ENCODE peak calls at places on chromosome 9, in eight cellular contexts. K is GM20000; X is activated CD4-positive, alpha-beta T cell treated with anti-CD3 and anti-CD28 coated beads, Interleukin-2, amount 50 U/mL, for 1 hour; P is AML-193; U is stimulated activated CD8-positive, alpha-beta memory T cell treated with anti-CD3 and anti-CD28 coated beads, Interleukin-4, amount 100 ng/mL, for 24 hours; T is activated T-cell treated with anti-CD3 and anti-CD28 coated beads, Interleukin-2, amount 50 U/mL, for 72 hours; B is pancreas; Q is NCI-H146. G is an unnamed sample.

GRCh38 chr9:12884736-12885395 is 110.0 kb downstream of the LURAP1L start:
- DNase-seq in K (no peak), B (no peak), U (no peak), Q (peak), T (no peak), P (no peak), X (no peak), G (no peak)

GRCh38 chr9:135969064-135969683 is 8.0 kb upstream of the UBAC1 start:
- DNase-seq in T (no peak), B (no peak), U (no peak), K (no peak), P (peak), Q (no peak), X (no peak), G (no peak)

GRCh38 chr9:134405527-134405926 is 79.3 kb downstream of the RXRA start:
- DNase-seq in U (no peak), B (no peak), Q (no peak), T (no peak), P (no peak), K (no peak), X (no peak), G (no peak)

GRCh38 chr9:98178874-98179850 is 13.3 kb downstream of the CORO2A start:
- DNase-seq in K (no peak), T (no peak), X (no peak), P (no peak), Q (no peak), U (no peak), B (no peak), G (no peak)

GRCh38 chr9:95552814-95553546 is 36.2 kb upstream of the PTCH1 start:
- DNase-seq in Q (no peak), K (no peak), U (peak), T (peak), X (peak), B (peak), P (no peak), G (peak)

GRCh38 chr9:126965541-126966428 is 51.2 kb downstream of the RALGPS1 start:
- DNase-seq in Q (no peak), T (peak), B (no peak), X (peak), K (peak), P (peak), U (peak), G (peak)

GRCh38 chr9:76621011-76621410 is 143.2 kb upstream of the PCA3 start:
- DNase-seq in U (no peak), X (no peak), T (no peak), Q (peak), K (no peak), P (no peak), B (no peak), G (no peak)

GRCh38 chr9:133607381-133607780 is 1.8 kb downstream of the FAM163B start:
- DNase-seq in X (no peak), T (no peak), B (no peak), P (no peak), Q (no peak), U (no peak), K (no peak), G (no peak)

GRCh38 chr9:95065224-95065623 is 252.3 kb downstream of the FANCC start:
- DNase-seq in K (no peak), U (no peak), X (no peak), T (no peak), B (no peak), Q (no peak), P (no peak), G (no peak)

GRCh38 chr9:16594787-16595186 is 275.7 kb downstream of the BNC2 start:
- DNase-seq in X (no peak), U (no peak), Q (no peak), K (no peak), P (no peak), T (no peak), B (no peak), G (no peak)

GRCh38 chr9:79689576-79689975 is 117.8 kb downstream of the TLE4 start:
- DNase-seq in U (no peak), B (no peak), X (no peak), Q (no peak), T (no peak), P (no peak), K (no peak), G (no peak)

GRCh38 chr9:112615584-112616271 is 102.2 kb downstream of the INIP start:
- DNase-seq in U (no peak), K (no peak), P (no peak), Q (no peak), B (no peak), X (no peak), T (no peak), G (no peak)

GRCh38 chr9:96619109-96619435 is 571 bp downstream of the CDC14B start:
- DNase-seq in K (no peak), Q (no peak), T (no peak), P (no peak), X (no peak), B (peak), U (no peak), G (no peak)

GRCh38 chr9:124879226-124879625 is 17.3 kb downstream of the ARPC5L start:
- DNase-seq in X (no peak), P (no peak), Q (no peak), B (no peak), T (no peak), K (no peak), U (no peak), G (no peak)

GRCh38 chr9:21988056-21988990 is 5.9 kb downstream of the CDKN2A start:
- DNase-seq in Q (no peak), X (no peak), T (no peak), K (no peak), U (no peak), P (no peak), B (no peak), G (no peak)

GRCh38 chr9:131578016-131578415 is 32.7 kb downstream of the PRRT1B start:
- DNase-seq in X (no peak), P (no peak), U (no peak), B (no peak), Q (no peak), K (no peak), T (no peak), G (no peak)

GRCh38 chr9:131254107-131254491 is 22.2 kb downstream of the FAM78A start:
- DNase-seq in T (no peak), X (no peak), U (no peak), K (peak), Q (no peak), P (peak), B (no peak), G (peak)

GRCh38 chr9:107685901-107686300 is 196.3 kb upstream of the KLF4 start:
- DNase-seq in K (no peak), B (no peak), P (no peak), U (no peak), X (no peak), T (no peak), Q (no peak), G (no peak)

GRCh38 chr9:16828335-16829281 is 41.9 kb downstream of the BNC2 start:
- DNase-seq in T (no peak), K (no peak), P (no peak), B (peak), U (no peak), X (no peak), Q (no peak), G (peak)

GRCh38 chr9:137247135-137247915 is 3.8 kb upstream of the STPG3 start:
- DNase-seq in P (no peak), X (no peak), B (no peak), U (no peak), Q (no peak), T (no peak), K (no peak), G (no peak)

GRCh38 chr9:105842023-105842644 is 147.8 kb downstream of the TMEM38B start:
- DNase-seq in U (no peak), Q (peak), T (peak), X (no peak), B (no peak), P (peak), K (peak), G (no peak)

GRCh38 chr9:35635730-35636129 is 15.0 kb downstream of the SIT1 start:
- DNase-seq in U (no peak), P (no peak), B (no peak), Q (no peak), X (no peak), K (no peak), T (no peak), G (no peak)

GRCh38 chr9:87678650-87679355 is 47.1 kb upstream of the CTSL start:
- DNase-seq in P (peak), Q (peak), U (no peak), X (peak), T (peak), K (peak), B (no peak), G (peak)

GRCh38 chr9:117218951-117219350 is 195.9 kb downstream of the ASTN2 start:
- DNase-seq in B (no peak), T (no peak), P (no peak), K (no peak), Q (peak), U (no peak), X (no peak), G (no peak)

GRCh38 chr9:104694218-104694617 is at the start of gene OR13D1:
- DNase-seq in Q (no peak), U (no peak), K (no peak), X (no peak), T (no peak), B (no peak), P (no peak), G (no peak)

GRCh38 chr9:120324996-120325642 is 254.8 kb downstream of the CDK5RAP2 start:
- DNase-seq in Q (peak), K (no peak), P (peak), T (peak), B (no peak), U (no peak), X (no peak), G (no peak)

GRCh38 chr9:105439428-105439827 is 8.4 kb upstream of the FSD1L start:
- DNase-seq in P (no peak), U (no peak), T (no peak), K (no peak), X (no peak), B (no peak), Q (no peak), G (no peak)

GRCh38 chr9:722388-722980 is 119.0 kb upstream of the DMRT1 start:
- DNase-seq in Q (no peak), X (no peak), B (no peak), K (no peak), U (no peak), P (no peak), T (no peak), G (no peak)

GRCh38 chr9:127455299-127455992 is 4.1 kb downstream of the LRSAM1 start:
- DNase-seq in P (peak), B (no peak), T (no peak), Q (no peak), U (no peak), K (no peak), X (peak), G (peak)

GRCh38 chr9:110978516-110978915 is 59.8 kb downstream of the LPAR1 start:
- DNase-seq in T (no peak), X (no peak), P (no peak), Q (no peak), U (no peak), B (no peak), K (no peak), G (no peak)

GRCh38 chr9:104009853-104010252 is 84.3 kb upstream of the SMC2 start:
- DNase-seq in B (no peak), X (no peak), U (no peak), K (no peak), T (no peak), P (no peak), Q (no peak), G (no peak)